ENCODE peak calls at places on chromosomes 13 and 19, in eight cellular contexts. G, E, A, Q, S, H, X and B are unnamed samples. For H3K27me3, the result is how much of the 10 kb centered on the place peaks cover.

GRCh38 chr19:49566302-49566701 is 14.1 kb downstream of the NOSIP start:
- DNase-seq in G (no peak), E (no peak), A (no peak), Q (no peak), S (no peak), H (no peak), X (no peak), B (no peak)

GRCh38 chr19:56299688-56300087 is 15.0 kb downstream of the ZSCAN5A start:
- DNase-seq in G (no peak), E (no peak), A (no peak), Q (no peak), S (no peak), H (no peak), X (no peak), B (no peak)

GRCh38 chr19:56261145-56261544 is 11.4 kb upstream of the EDDM13 start:
- DNase-seq in G (no peak), E (no peak), A (no peak), Q (no peak), S (no peak), H (no peak), X (no peak), B (no peak)

GRCh38 chr19:5863030-5863665 is 7.2 kb downstream of the FUT5 start:
- DNase-seq in G (no peak), E (no peak), A (no peak), Q (no peak), S (no peak), H (no peak), X (no peak), B (no peak)

GRCh38 chr13:41061914-41062837 is 867 bp downstream of the WBP4 start:
- DNase-seq in G (no peak), E (no peak), A (peak), Q (no peak), S (no peak), H (no peak), X (no peak), B (no peak)

GRCh38 chr19:56566904-56567273 is 379 bp upstream of the ZNF470 start:
- DNase-seq in G (peak), E (no peak), A (peak), Q (peak), S (no peak), H (no peak), X (peak), B (peak)

GRCh38 chr19:57263244-57263643 is 17.0 kb upstream of the ZNF460 start:
- DNase-seq in G (no peak), E (no peak), A (no peak), Q (peak), S (no peak), H (no peak), X (no peak), B (no peak)

GRCh38 chr19:10503002-10503789 is at the start of gene KEAP1:
- DNase-seq in G (peak), E (no peak), A (no peak), Q (no peak), S (peak), H (no peak), X (peak), B (peak)

GRCh38 chr13:48110132-48110868 is 15.4 kb upstream of the MED4 start:
- DNase-seq in G (no peak), E (no peak), A (no peak), Q (no peak), S (no peak), H (no peak), X (no peak), B (no peak)

GRCh38 chr13:66553391-66553790 is 676.7 kb downstream of the PCDH9 start:
- DNase-seq in G (no peak), E (no peak), A (no peak), Q (no peak), S (no peak), H (no peak), X (no peak), B (no peak)

GRCh38 chr13:33270906-33271538 is 14.5 kb downstream of the STARD13 start:
- DNase-seq in G (no peak), E (no peak), A (no peak), Q (no peak), S (no peak), H (no peak), X (no peak), B (no peak)

GRCh38 chr13:46721054-46721453 is 75.9 kb downstream of the ESD start:
- DNase-seq in G (no peak), E (no peak), A (peak), Q (peak), S (no peak), H (peak), X (peak), B (no peak)

GRCh38 chr19:36973021-36973843 is 57.1 kb downstream of the ZNF568 start:
- DNase-seq in G (peak), E (peak), A (peak), Q (peak), S (peak), H (peak), X (peak), B (peak)

GRCh38 chr19:35037716-35038622 is 3.6 kb upstream of the HPN start:
- DNase-seq in G (no peak), E (no peak), A (no peak), Q (no peak), S (no peak), H (no peak), X (no peak), B (no peak)

GRCh38 chr19:30064776-30065494 is 122.9 kb downstream of the URI1 start:
- DNase-seq in G (no peak), E (no peak), A (no peak), Q (no peak), S (no peak), H (no peak), X (no peak), B (no peak)

GRCh38 chr13:27442071-27442647 is 8.2 kb downstream of the MTIF3 start:
- DNase-seq in G (no peak), E (no peak), A (no peak), Q (no peak), S (no peak), H (no peak), X (no peak), B (no peak)

GRCh38 chr13:77372275-77372674 is 45.4 kb upstream of the MYCBP2 start:
- DNase-seq in G (no peak), E (no peak), A (no peak), Q (no peak), S (no peak), H (no peak), X (no peak), B (no peak)

GRCh38 chr19:31126236-31126635 is 223.0 kb downstream of the TSHZ3 start:
- DNase-seq in G (no peak), E (no peak), A (no peak), Q (no peak), S (no peak), H (no peak), X (no peak), B (no peak)

GRCh38 chr13:60267498-60268202 is 103.9 kb upstream of the DIAPH3 start:
- DNase-seq in G (no peak), E (no peak), A (no peak), Q (no peak), S (peak), H (no peak), X (no peak), B (no peak)

GRCh38 chr13:95502216-95502615 is 50.3 kb upstream of the CLDN10 start:
- DNase-seq in G (no peak), E (no peak), A (no peak), Q (no peak), S (no peak), H (no peak), X (no peak), B (no peak)

GRCh38 chr19:2554856-2555255 is 78.9 kb downstream of the GADD45B start:
- DNase-seq in G (no peak), E (no peak), A (no peak), Q (no peak), S (peak), H (no peak), X (peak), B (peak)

GRCh38 chr13:30829145-30829544 is 76.9 kb upstream of the MEDAG start:
- DNase-seq in G (no peak), E (no peak), A (peak), Q (no peak), S (no peak), H (no peak), X (no peak), B (no peak)

GRCh38 chr19:19105365-19106060 is 32.8 kb downstream of the TMEM161A start:
- DNase-seq in G (no peak), E (no peak), A (peak), Q (peak), S (no peak), H (no peak), X (peak), B (peak)

GRCh38 chr13:111304603-111305289 is 15.7 kb upstream of the TEX29 start:
- DNase-seq in G (no peak), E (no peak), A (no peak), Q (no peak), S (no peak), H (no peak), X (no peak), B (no peak)

GRCh38 chr13:27251166-27252088 is at the start of gene RPL21:
- DNase-seq in G (peak), E (peak), A (peak), Q (peak), S (peak), H (peak), X (peak), B (peak)

GRCh38 chr13:113398963-113399754 is 35.2 kb upstream of the GRTP1 start:
- DNase-seq in G (no peak), E (no peak), A (peak), Q (no peak), S (no peak), H (no peak), X (no peak), B (no peak)

GRCh38 chr19:4471400-4472173 is 510 bp upstream of the HDGFL2 start:
- DNase-seq in G (peak), E (peak), A (peak), Q (peak), S (peak), H (peak), X (peak), B (peak)

GRCh38 chr19:17557461-17557860 is 2.0 kb downstream of the COLGALT1 start:
- DNase-seq in G (no peak), E (no peak), A (no peak), Q (no peak), S (no peak), H (no peak), X (no peak), B (no peak)

GRCh38 chr19:2575734-2576481 is 100.0 kb downstream of the GADD45B start:
- DNase-seq in G (no peak), E (no peak), A (peak), Q (no peak), S (peak), H (no peak), X (peak), B (peak)

GRCh38 chr19:8257052-8257443 is 47.9 kb downstream of the CERS4 start:
- DNase-seq in G (no peak), E (no peak), A (no peak), Q (no peak), S (no peak), H (no peak), X (no peak), B (no peak)

GRCh38 chr13:51636349-51636890 is 52.2 kb downstream of the WDFY2 start:
- DNase-seq in G (no peak), E (no peak), A (no peak), Q (no peak), S (no peak), H (no peak), X (no peak), B (no peak)
- H3K27me3 ChIP-seq in G (under half), E (under half), A (under half), Q (under half), S (under half), H (under half), X (under half), B (under half)

GRCh38 chr13:99870541-99870940 is 101.0 kb downstream of the ZIC5 start:
- DNase-seq in G (no peak), E (no peak), A (no peak), Q (no peak), S (no peak), H (no peak), X (no peak), B (no peak)
- H3K27me3 ChIP-seq in G (under half), E (under half), A (under half), Q (under half), S (under half), H (under half), X (under half), B (under half)

GRCh38 chr13:87677043-87677333 is 5.8 kb downstream of the SLITRK5 start:
- DNase-seq in G (no peak), E (no peak), A (no peak), Q (no peak), S (no peak), H (no peak), X (no peak), B (no peak)

GRCh38 chr13:87675851-87676250 is 4.7 kb downstream of the SLITRK5 start:
- DNase-seq in G (no peak), E (no peak), A (no peak), Q (no peak), S (peak), H (no peak), X (no peak), B (no peak)

GRCh38 chr13:87677334-87678234 is 6.4 kb downstream of the SLITRK5 start:
- DNase-seq in G (no peak), E (no peak), A (no peak), Q (no peak), S (peak), H (no peak), X (no peak), B (peak)

GRCh38 chr13:87678353-87678752 is 7.2 kb downstream of the SLITRK5 start:
- DNase-seq in G (no peak), E (no peak), A (no peak), Q (no peak), S (no peak), H (no peak), X (no peak), B (no peak)

DNA sequence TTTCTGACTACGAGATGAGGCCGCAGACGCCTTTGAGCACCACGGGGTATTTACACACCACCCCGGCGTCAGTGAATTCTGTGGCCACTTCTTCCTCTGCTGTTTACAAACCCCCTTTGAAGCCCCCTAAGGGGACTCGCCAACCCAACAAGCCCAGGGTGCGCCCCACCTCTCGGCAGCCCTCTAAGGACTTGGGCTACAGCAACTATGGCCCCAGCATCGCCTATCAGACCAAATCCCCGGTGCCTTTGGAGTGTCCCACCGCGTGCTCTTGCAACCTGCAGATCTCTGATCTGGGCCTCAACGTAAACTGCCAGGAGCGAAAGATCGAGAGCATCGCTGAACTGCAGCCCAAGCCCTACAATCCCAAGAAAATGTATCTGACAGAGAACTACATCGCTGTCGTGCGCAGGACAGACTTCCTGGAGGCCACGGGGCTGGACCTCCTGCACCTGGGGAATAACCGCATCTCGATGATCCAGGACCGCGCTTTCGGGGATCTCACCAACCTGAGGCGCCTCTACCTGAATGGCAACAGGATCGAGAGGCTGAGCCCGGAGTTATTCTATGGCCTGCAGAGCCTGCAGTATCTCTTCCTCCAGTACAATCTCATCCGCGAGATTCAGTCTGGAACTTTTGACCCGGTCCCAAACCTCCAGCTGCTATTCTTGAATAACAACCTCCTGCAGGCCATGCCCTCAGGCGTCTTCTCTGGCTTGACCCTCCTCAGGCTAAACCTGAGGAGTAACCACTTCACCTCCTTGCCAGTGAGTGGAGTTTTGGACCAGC is 5.3 kb downstream of the SLITRK5 start:
- DNase-seq in G (no peak), E (no peak), A (no peak), Q (no peak), S (peak), H (no peak), X (no peak), B (peak)
- H3K27me3 ChIP-seq in G (under half), E (under half), A (under half), Q (half or more), S (under half), H (under half), X (half or more), B (under half)

GRCh38 chr19:41741244-41741554 is 14.1 kb upstream of the CEACAM6 start:
- DNase-seq in G (no peak), E (no peak), A (no peak), Q (no peak), S (no peak), H (no peak), X (no peak), B (no peak)

GRCh38 chr19:41748012-41748411 is 7.3 kb upstream of the CEACAM6 start:
- DNase-seq in G (no peak), E (no peak), A (no peak), Q (no peak), S (no peak), H (no peak), X (no peak), B (no peak)

GRCh38 chr19:41744850-41745249 is 10.5 kb upstream of the CEACAM6 start:
- DNase-seq in G (no peak), E (no peak), A (no peak), Q (no peak), S (no peak), H (no peak), X (no peak), B (no peak)

GRCh38 chr19:41745761-41746160 is 9.6 kb upstream of the CEACAM6 start:
- DNase-seq in G (no peak), E (no peak), A (no peak), Q (no peak), S (no peak), H (no peak), X (no peak), B (no peak)

GRCh38 chr19:41746593-41747227 is 8.6 kb upstream of the CEACAM6 start:
- DNase-seq in G (peak), E (no peak), A (peak), Q (no peak), S (no peak), H (peak), X (no peak), B (no peak)
- H3K27me3 ChIP-seq in G (under half), E (under half), A (under half), Q (under half), S (under half), H (under half), X (half or more), B (under half)

GRCh38 chr13:82412749-82413148 is 1469.5 kb downstream of the SLITRK1 start:
- DNase-seq in G (no peak), E (no peak), A (no peak), Q (no peak), S (no peak), H (no peak), X (no peak), B (no peak)

GRCh38 chr13:82407321-82407720 is 1475.0 kb downstream of the SLITRK1 start:
- DNase-seq in G (no peak), E (no peak), A (no peak), Q (no peak), S (no peak), H (no peak), X (no peak), B (no peak)
- H3K27me3 ChIP-seq in G (under half), E (under half), A (under half), Q (under half), S (under half), H (under half), X (under half), B (under half)

GRCh38 chr19:47445937-47446402 is 25.7 kb downstream of the SLC8A2 start:
- DNase-seq in G (peak), E (peak), A (no peak), Q (peak), S (peak), H (peak), X (no peak), B (peak)
- H3K27me3 ChIP-seq in G (under half), E (under half), A (under half), Q (half or more), S (under half), H (under half), X (half or more), B (under half)